ENCODE peak calls at places on chromosomes 7 and 10, in ten cellular contexts. D is endothelial cell, I is GM20000, X is adrenal gland, R is cardiac fibroblast, E is choroid plexus epithelial cell, C is psoas muscle, F is HFFc6, S is AG04450, J is HL-60. W is an unnamed sample.

GRCh38 chr7:102836206-102836938 is 76.4 kb upstream of the LRRC17 start:
- DNase-seq in D (no peak), I (no peak), X (no peak), R (peak), E (peak), C (no peak), F (peak), S (peak), J (no peak), W (no peak)

GRCh38 chr10:86265236-86265876 is 101.2 kb downstream of the GRID1 start:
- DNase-seq in D (no peak), I (no peak), X (peak), R (no peak), E (no peak), C (no peak), F (no peak), S (no peak), J (no peak), W (no peak)

GRCh38 chr10:31099101-31099500 is 67.4 kb upstream of the ZNF438 start:
- DNase-seq in D (no peak), I (no peak), X (no peak), R (no peak), E (peak), C (no peak), F (no peak), S (no peak), J (no peak), W (no peak)

GRCh38 chr7:379456-380225 is 89.7 kb downstream of the FOXL3 start:
- DNase-seq in D (no peak), I (peak), X (peak), R (no peak), E (no peak), C (peak), F (no peak), S (no peak), J (no peak), W (no peak)

GRCh38 chr10:1534820-1535219 is 202.5 kb downstream of the ADARB2 start:
- DNase-seq in D (no peak), I (no peak), X (no peak), R (no peak), E (no peak), C (peak), F (no peak), S (no peak), J (no peak), W (no peak)

GRCh38 chr10:44995914-44996633 is 4.6 kb upstream of the ZNF22 start:
- DNase-seq in D (no peak), I (no peak), X (no peak), R (peak), E (peak), C (peak), F (no peak), S (no peak), J (no peak), W (no peak)

GRCh38 chr7:140557069-140557468 is 77.8 kb upstream of the MKRN1 start:
- DNase-seq in D (no peak), I (no peak), X (no peak), R (no peak), E (no peak), C (no peak), F (no peak), S (no peak), J (no peak), W (no peak)

GRCh38 chr10:44761076-44761475 is 150.1 kb upstream of the TMEM72 start:
- DNase-seq in D (no peak), I (no peak), X (no peak), R (peak), E (no peak), C (no peak), F (peak), S (no peak), J (no peak), W (no peak)

GRCh38 chr7:12569673-12570072 is 847 bp upstream of the SCIN start:
- DNase-seq in D (no peak), I (no peak), X (no peak), R (no peak), E (no peak), C (no peak), F (no peak), S (no peak), J (no peak), W (no peak)

GRCh38 chr10:15791816-15792524 is 68.3 kb downstream of the MINDY3 start:
- DNase-seq in D (no peak), I (no peak), X (no peak), R (peak), E (peak), C (no peak), F (peak), S (no peak), J (no peak), W (no peak)

GRCh38 chr7:91411062-91411461 is 146.8 kb downstream of the FZD1 start:
- DNase-seq in D (no peak), I (no peak), X (no peak), R (no peak), E (peak), C (no peak), F (no peak), S (no peak), J (no peak), W (no peak)

GRCh38 chr7:141045842-141046630 is 27.8 kb upstream of the TMEM178B start:
- DNase-seq in D (no peak), I (no peak), X (no peak), R (peak), E (peak), C (no peak), F (peak), S (no peak), J (no peak), W (no peak)

DNA sequence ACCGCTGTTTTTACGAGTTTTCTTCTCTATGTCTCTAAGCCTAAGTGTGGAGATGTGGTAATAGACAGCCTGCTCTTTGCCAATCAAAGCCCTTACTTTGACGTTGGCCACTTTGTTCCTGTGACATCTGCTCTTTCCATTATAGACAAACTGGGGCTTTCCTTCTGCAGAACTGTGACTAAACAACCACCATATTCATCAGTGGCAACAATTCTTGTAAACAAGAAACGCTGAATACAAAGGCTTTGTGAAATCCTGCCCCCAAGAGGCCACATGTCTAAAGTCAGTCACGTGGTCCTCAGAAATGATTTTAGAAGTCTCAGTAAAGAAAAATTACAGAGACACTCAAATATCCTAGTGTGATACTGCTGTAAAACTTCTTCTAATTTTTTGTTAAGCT is 59.6 kb upstream of the CAPZA2 start:
- DNase-seq in D (peak), I (peak), X (peak), R (peak), E (peak), C (no peak), F (peak), S (no peak), J (no peak), W (peak)
- TF ChIP-seq CTCF in D (peak), I (no peak), X (peak), R (peak), E (peak), C (peak), F (peak), S (peak), J (no peak), W (peak)

GRCh38 chr10:79067241-79068202 is 1.2 kb upstream of the ZMIZ1 start:
- DNase-seq in D (peak), I (peak), X (peak), R (peak), E (peak), C (peak), F (peak), S (peak), J (peak), W (no peak)
- TF ChIP-seq CTCF in D (peak), I (no peak), X (peak), R (no peak), E (peak), C (no peak), F (peak), S (peak), J (no peak), W (no peak)

GRCh38 chr7:49639808-49640207 is 133.6 kb upstream of the VWC2 start:
- DNase-seq in D (no peak), I (no peak), X (no peak), R (no peak), E (no peak), C (no peak), F (no peak), S (no peak), J (no peak), W (no peak)

GRCh38 chr7:49638166-49638565 is 135.3 kb upstream of the VWC2 start:
- DNase-seq in D (no peak), I (no peak), X (no peak), R (no peak), E (no peak), C (no peak), F (no peak), S (no peak), J (peak), W (no peak)

GRCh38 chr7:49639068-49639593 is 134.3 kb upstream of the VWC2 start:
- DNase-seq in D (no peak), I (no peak), X (no peak), R (no peak), E (no peak), C (no peak), F (no peak), S (no peak), J (no peak), W (no peak)

GRCh38 chr7:49631071-49631826 is 142.2 kb upstream of the VWC2 start:
- DNase-seq in D (no peak), I (no peak), X (no peak), R (no peak), E (no peak), C (no peak), F (no peak), S (no peak), J (no peak), W (no peak)

DNA sequence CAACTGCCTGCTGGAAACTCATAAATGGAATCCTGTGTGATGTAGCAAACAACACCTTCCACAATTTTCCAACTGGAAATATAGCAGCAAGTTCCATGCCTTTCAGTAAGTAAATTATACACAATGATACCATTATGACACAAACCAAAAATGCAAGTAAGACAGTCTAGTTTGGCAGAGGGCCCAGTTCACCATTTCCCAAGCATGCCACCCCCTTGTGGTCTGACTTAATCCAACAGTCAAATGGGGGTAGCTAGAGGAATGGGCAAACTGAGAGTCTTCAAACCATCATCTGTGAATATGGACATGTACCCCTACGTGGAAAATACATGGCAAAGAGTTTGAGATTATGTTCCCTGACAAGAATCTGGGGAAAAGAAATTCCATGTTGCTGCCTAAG is 137.6 kb upstream of the VWC2 start:
- DNase-seq in D (no peak), I (no peak), X (no peak), R (no peak), E (no peak), C (no peak), F (no peak), S (no peak), J (no peak), W (no peak)
- TF ChIP-seq CTCF in D (no peak), I (no peak), X (no peak), R (no peak), E (no peak), C (no peak), F (no peak), S (no peak), J (no peak), W (peak)

DNA sequence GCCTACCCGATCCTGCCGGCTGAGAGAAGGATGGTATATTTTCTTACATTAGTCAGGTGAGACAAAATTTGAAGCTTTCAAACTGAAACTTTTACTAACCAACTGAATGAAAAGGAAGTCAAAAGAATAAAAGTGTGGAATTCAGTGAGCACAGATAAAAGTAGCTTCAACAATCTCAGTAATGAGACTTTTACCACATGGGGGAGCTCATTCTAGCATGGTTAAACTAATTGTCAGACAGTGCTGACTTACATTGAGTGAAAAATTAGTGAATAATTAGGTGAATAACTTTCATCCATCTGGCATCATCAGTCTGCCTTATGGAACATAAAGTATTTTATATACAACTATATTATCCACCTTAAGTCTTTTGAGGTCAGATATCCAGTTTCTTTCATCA is 8.4 kb downstream of the FAM237B start:
- DNase-seq in D (no peak), I (no peak), X (no peak), R (peak), E (peak), C (no peak), F (no peak), S (no peak), J (no peak), W (no peak)
- TF ChIP-seq CTCF in D (no peak), I (no peak), X (no peak), R (peak), E (peak), C (no peak), F (peak), S (peak), J (no peak), W (peak)

GRCh38 chr7:15687645-15688025 is 1.2 kb upstream of the MEOX2 start:
- DNase-seq in D (peak), I (no peak), X (no peak), R (peak), E (no peak), C (peak), F (no peak), S (no peak), J (no peak), W (no peak)
- TF ChIP-seq CTCF in D (no peak), I (no peak), X (no peak), R (peak), E (no peak), C (no peak), F (no peak), S (no peak), J (no peak), W (no peak)

W was measured in GM12864.